ENCODE peak calls at places on chromosomes 4 and X, in six cellular contexts. A is body of pancreas, Z is GM06990, E is gastrocnemius medialis, Q is OCI-LY7, W is fibroblast of villous mesenchyme. R is an unnamed sample.

GRCh38 chr4:6939761-6940743 is 30.4 kb downstream of the TBC1D14 start:
- DNase-seq in Z (peak), W (no peak), A (no peak), Q (no peak), E (no peak), R (no peak)

GRCh38 chr4:126405369-126405982 is 1090.7 kb downstream of the FAT4 start:
- DNase-seq in W (peak), E (no peak), Z (no peak), Q (peak), A (no peak), R (peak)

GRCh38 chr4:73836373-73837269 is at the start of gene CXCL6:
- DNase-seq in E (no peak), Z (no peak), W (peak), A (peak), Q (no peak), R (no peak)

GRCh38 chr4:56080384-56080783 is 131.6 kb downstream of the CEP135 start:
- DNase-seq in E (no peak), Z (no peak), W (peak), Q (no peak), A (no peak), R (no peak)

GRCh38 chr4:48588230-48588943 is 98.3 kb downstream of the ZAR1 start:
- DNase-seq in E (no peak), Q (no peak), A (no peak), W (no peak), Z (no peak), R (no peak)

GRCh38 chr4:67292045-67292444 is 253.3 kb downstream of the CENPC start:
- DNase-seq in W (no peak), Q (no peak), E (no peak), A (no peak), Z (no peak), R (no peak)

GRCh38 chr4:6938758-6939201 is 29.2 kb downstream of the TBC1D14 start:
- DNase-seq in Z (no peak), E (peak), Q (no peak), A (no peak), W (no peak), R (no peak)

GRCh38 chrX:41086627-41086932 is 1.3 kb downstream of the USP9X start:
- DNase-seq in Z (no peak), W (no peak), E (no peak), A (no peak), Q (no peak), R (no peak)

GRCh38 chrX:6053126-6053625 is 175.5 kb downstream of the NLGN4X start:
- DNase-seq in E (no peak), W (no peak), Z (no peak), A (no peak), Q (no peak), R (no peak)

GRCh38 chr4:2060578-2061207 is 1.6 kb downstream of the NAT8L start:
- DNase-seq in E (no peak), A (no peak), Q (no peak), Z (no peak), W (no peak), R (no peak)

GRCh38 chr4:143699331-143700059 is 980 bp downstream of the FREM3 start:
- DNase-seq in W (no peak), E (no peak), A (no peak), Z (peak), Q (no peak), R (no peak)

GRCh38 chr4:111707491-111707890 is 437.8 kb upstream of the FAM241A start:
- DNase-seq in E (no peak), A (no peak), Q (no peak), W (no peak), Z (no peak), R (no peak)

GRCh38 chrX:123833387-123833786 is 26.5 kb upstream of the XIAP start:
- DNase-seq in W (peak), E (peak), Z (peak), A (peak), Q (peak), R (peak)

GRCh38 chr4:56181140-56181950 is 205.9 kb downstream of the AASDH start:
- DNase-seq in E (no peak), A (no peak), Q (no peak), W (no peak), Z (no peak), R (no peak)

GRCh38 chr4:154328030-154328429 is 163.6 kb downstream of the DCHS2 start:
- DNase-seq in Q (no peak), A (no peak), E (no peak), Z (no peak), W (peak), R (no peak)

GRCh38 chr4:154329939-154330338 is 161.7 kb downstream of the DCHS2 start:
- DNase-seq in E (peak), W (peak), A (no peak), Z (no peak), Q (no peak), R (no peak)

GRCh38 chr4:154332681-154333421 is 158.7 kb downstream of the DCHS2 start:
- DNase-seq in A (peak), E (no peak), W (no peak), Q (no peak), Z (peak), R (no peak)

DNA sequence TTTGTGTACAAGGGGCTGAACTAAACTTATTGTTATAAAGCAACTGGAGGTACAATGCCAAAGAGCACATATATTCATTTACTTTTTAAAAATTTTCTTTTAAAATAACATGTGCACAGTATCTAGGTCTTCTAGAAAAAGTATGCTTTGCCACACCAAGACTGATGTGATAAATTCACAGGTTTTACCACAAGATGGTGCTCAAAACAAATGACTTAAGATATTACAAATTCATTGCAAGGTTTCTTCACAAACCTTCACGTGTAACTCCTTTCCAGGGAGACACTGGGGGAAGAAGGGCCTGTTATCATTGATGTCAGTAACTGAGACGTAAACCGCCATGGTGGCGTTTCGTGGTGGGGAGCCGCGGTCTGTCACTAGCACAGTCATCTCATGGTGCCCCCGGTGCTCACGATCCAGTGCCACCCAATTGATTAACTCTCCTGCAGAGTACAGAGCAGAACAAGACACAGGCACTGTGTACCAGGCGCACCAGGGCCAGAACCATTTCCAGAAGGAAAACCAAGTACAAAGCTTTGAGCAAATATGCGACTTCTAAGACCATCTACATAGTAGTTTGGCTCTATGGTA is 162.2 kb downstream of the DCHS2 start:
- DNase-seq in Q (peak), A (no peak), Z (no peak), W (peak), E (no peak), R (peak)
- TF ChIP-seq CTCF in Q (peak), A (peak), Z (peak), W (peak), E (no peak), R (peak)

GRCh38 chr4:173440888-173441287 is 42.0 kb upstream of the SCRG1 start:
- DNase-seq in Q (no peak), W (no peak), Z (no peak), E (no peak), A (no peak), R (no peak)
- H3K4me3 ChIP-seq in Q (no peak), W (no peak), Z (no peak), E (no peak), A (no peak), R (no peak)

DNA sequence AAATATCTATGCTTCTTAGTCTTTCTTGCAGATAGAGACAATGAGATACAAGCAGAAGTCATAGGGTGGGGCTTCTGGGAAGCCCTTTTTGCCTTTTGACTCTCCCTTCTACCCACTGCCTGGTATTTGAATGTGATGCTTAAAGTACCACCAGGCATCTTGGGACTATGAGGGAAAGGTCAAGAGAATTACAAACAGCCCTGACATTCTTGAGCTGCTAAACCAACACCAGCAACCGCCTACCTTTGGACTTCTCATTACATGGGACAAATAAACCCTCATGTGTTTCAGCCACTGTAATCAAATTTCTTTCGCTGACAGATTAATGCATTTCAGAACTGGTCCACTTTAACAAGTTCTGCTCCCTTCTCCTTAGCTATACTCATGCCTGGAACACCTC is 112.8 kb downstream of the LUZP4 start:
- DNase-seq in Z (no peak), E (no peak), W (no peak), Q (no peak), A (no peak), R (no peak)
- TF ChIP-seq CTCF in Z (no peak), E (no peak), W (no peak), Q (no peak), A (no peak), R (no peak)

GRCh38 chr4:142406917-142407501 is 439.1 kb downstream of the INPP4B start:
- DNase-seq in Q (no peak), A (no peak), Z (no peak), E (no peak), W (peak), R (peak)

GRCh38 chr4:142404191-142404611 is 441.9 kb downstream of the INPP4B start:
- DNase-seq in W (peak), Q (no peak), Z (no peak), A (no peak), E (peak), R (no peak)

GRCh38 chr4:142407569-142407968 is 438.5 kb downstream of the INPP4B start:
- DNase-seq in W (peak), E (no peak), Z (no peak), Q (no peak), A (no peak), R (no peak)

GRCh38 chr4:142405021-142405991 is 440.8 kb downstream of the INPP4B start:
- DNase-seq in W (peak), Z (peak), A (peak), Q (no peak), E (peak), R (no peak)

GRCh38 chr4:142406051-142406549 is 440.0 kb downstream of the INPP4B start:
- DNase-seq in E (no peak), A (no peak), Q (no peak), W (no peak), Z (peak), R (no peak)
- H3K4me3 ChIP-seq in E (no peak), A (no peak), Q (no peak), W (no peak), Z (no peak), R (no peak)

DNA sequence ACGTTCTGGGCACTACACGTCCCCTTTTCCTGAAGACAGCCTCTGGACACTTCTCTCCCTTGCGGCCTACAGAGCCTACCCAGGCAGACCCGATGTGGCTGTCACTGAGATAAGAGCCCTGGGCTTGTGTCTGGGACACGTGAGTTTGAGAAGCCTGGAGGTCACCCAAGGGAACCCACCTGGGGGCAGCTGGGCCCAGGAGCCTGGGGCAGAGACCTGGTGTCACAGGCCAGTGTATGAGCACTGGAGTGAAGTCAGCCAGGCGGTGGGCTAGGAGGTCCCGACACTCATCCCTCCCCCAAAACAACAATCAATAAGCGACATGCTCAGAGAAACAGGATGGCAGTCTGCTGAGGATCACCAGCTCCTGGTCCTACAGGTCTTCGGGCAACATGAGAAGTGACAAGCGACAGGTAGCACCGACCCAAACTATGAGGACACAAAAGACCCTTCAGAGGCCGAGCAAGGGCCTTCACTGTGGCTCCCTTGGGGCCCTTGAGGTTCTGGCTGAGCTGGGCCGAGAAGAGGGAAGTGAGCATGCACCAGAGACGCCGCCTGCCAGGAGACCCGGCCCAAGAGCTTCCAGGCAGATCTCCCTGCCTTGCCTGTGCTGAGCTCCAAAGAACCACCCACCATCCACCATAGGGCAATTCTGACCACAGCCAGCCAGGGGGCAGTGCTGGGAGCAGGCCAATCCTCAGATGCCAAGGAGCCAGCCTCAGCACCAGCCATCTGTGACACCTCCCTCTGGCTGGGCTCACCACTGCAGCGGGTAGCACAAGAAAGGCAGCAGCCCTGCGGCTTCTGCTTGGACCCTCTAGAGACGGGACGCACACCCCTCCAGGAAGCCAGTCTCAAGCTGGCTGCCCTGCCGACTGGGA is 11.0 kb upstream of the DUSP9 start:
- DNase-seq in W (no peak), A (no peak), Z (no peak), Q (peak), E (no peak), R (no peak)
- TF ChIP-seq CTCF in W (peak), A (no peak), Z (peak), Q (peak), E (no peak), R (no peak)

GRCh38 chrX:139642241-139642927 is 65.6 kb downstream of the MCF2 start:
- DNase-seq in W (peak), A (no peak), Q (no peak), E (no peak), Z (no peak), R (no peak)
- H3K4me3 ChIP-seq in W (no peak), A (no peak), Q (no peak), E (no peak), Z (no peak), R (no peak)

DNA sequence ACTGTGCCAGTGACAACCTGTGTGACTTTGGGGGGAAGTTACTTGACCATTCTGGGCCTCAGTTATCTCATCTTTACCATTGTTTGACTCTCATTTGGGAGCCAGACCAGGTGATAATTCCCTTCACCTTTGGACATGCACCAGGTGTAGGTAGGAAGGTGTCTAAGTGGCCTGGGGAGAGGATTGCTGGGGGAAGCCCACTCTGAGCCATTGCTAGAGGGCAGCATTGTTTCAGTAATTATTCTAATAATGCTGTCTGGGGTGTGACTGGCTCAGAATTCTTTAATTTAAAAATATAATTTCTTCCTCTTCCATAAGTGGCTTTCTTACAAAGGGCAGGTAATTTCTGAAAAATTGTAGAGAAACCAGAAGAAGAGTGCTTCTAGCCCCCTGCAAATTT is 104.3 kb downstream of the RTL9 start:
- DNase-seq in E (no peak), Z (no peak), W (no peak), A (no peak), Q (no peak), R (no peak)
- TF ChIP-seq CTCF in E (no peak), Z (peak), W (no peak), A (no peak), Q (no peak), R (peak)

GRCh38 chrX:135257469-135257868 is 5.6 kb downstream of the ETDA start:
- DNase-seq in E (no peak), Q (no peak), W (no peak), Z (no peak), A (no peak), R (no peak)

DNA sequence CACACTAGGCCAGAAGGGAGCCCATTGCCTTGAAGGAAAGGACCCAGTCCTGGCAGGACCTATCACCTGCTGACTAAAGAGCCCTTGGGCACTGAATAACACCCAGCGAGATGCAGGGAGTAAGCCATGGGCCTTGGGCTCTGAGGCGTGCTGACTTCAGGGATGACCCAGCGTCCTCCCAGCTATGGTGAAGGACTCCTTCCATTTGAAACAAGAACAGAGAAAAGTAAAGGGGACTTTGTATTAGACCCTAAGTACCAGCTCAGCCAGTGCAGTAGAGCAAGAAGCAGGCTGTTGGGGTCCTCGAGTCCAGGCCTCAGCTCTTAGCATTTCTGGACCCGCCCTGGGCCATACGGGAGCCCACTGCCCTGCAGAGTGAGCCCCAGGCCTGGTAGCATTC is 5.1 kb downstream of the ETDA start:
- DNase-seq in A (no peak), E (no peak), Q (no peak), W (no peak), Z (no peak), R (no peak)
- H3K4me3 ChIP-seq in A (no peak), E (no peak), Q (no peak), W (no peak), Z (no peak), R (no peak)